ENCODE peak calls at places on chromosome X, in nine cellular contexts. B is neural progenitor cell, G is adrenal gland, D is pancreas, Y is GM23338, L is endodermal cell, C is body of pancreas, P is MM.1S, A is breast epithelium. O is an unnamed sample. For H3K36me3, the result is how much of the 10 kb centered on the place peaks cover.

GRCh38 chrX:55488559-55489314 is 911 bp downstream of the USP51 start:
- DNase-seq in B (peak), G (peak), D (peak), Y (peak), L (peak), C (peak), P (peak), A (peak), O (peak)

GRCh38 chrX:110569506-110569905 is 210.9 kb downstream of the RTL9 start:
- DNase-seq in B (no peak), G (no peak), D (no peak), Y (no peak), L (no peak), C (no peak), P (no peak), A (no peak), O (no peak)

GRCh38 chrX:41300758-41301437 is 33.1 kb upstream of the DDX3X start:
- DNase-seq in B (no peak), G (peak), D (no peak), Y (no peak), L (no peak), C (no peak), P (no peak), A (no peak), O (no peak)

GRCh38 chrX:77505227-77505626 is 58.0 kb downstream of the FGF16 start:
- DNase-seq in B (no peak), G (no peak), D (no peak), Y (no peak), L (no peak), C (no peak), P (no peak), A (no peak), O (no peak)

GRCh38 chrX:69615779-69616519 is at the start of gene EDA:
- DNase-seq in B (peak), G (peak), D (peak), Y (peak), L (peak), C (peak), P (peak), A (peak), O (peak)

GRCh38 chrX:117835034-117835433 is 281.6 kb downstream of the KLHL13 start:
- DNase-seq in B (peak), G (no peak), D (no peak), Y (peak), L (no peak), C (no peak), P (no peak), A (no peak), O (no peak)

GRCh38 chrX:37378399-37378798 is 29.2 kb downstream of the PRRG1 start:
- DNase-seq in B (peak), G (no peak), D (no peak), Y (no peak), L (no peak), C (no peak), P (no peak), A (no peak), O (no peak)

GRCh38 chrX:119757979-119758681 is at the start of gene SOWAHD:
- DNase-seq in B (peak), G (peak), D (peak), Y (peak), L (peak), C (peak), P (peak), A (no peak), O (peak)

GRCh38 chrX:15943393-15943792 is 88.8 kb upstream of the AP1S2 start:
- DNase-seq in B (no peak), G (no peak), D (no peak), Y (no peak), L (no peak), C (no peak), P (no peak), A (no peak), O (no peak)

GRCh38 chrX:103513476-103514108 is 5.7 kb downstream of the RAB40A start:
- DNase-seq in B (no peak), G (no peak), D (no peak), Y (no peak), L (no peak), C (no peak), P (no peak), A (no peak), O (no peak)

GRCh38 chrX:7985568-7985967 is 58.4 kb upstream of the PNPLA4 start:
- DNase-seq in B (no peak), G (no peak), D (no peak), Y (no peak), L (no peak), C (no peak), P (no peak), A (no peak), O (no peak)

GRCh38 chrX:115318139-115318538 is 28.6 kb downstream of the LUZP4 start:
- DNase-seq in B (no peak), G (no peak), D (no peak), Y (peak), L (no peak), C (no peak), P (no peak), A (no peak), O (no peak)

GRCh38 chrX:18810416-18810815 is 103.0 kb downstream of the PPEF1 start:
- DNase-seq in B (no peak), G (no peak), D (no peak), Y (no peak), L (no peak), C (no peak), P (no peak), A (no peak), O (no peak)

GRCh38 chrX:6738518-6739470 is 203.9 kb upstream of the VCX3A start:
- DNase-seq in B (no peak), G (no peak), D (no peak), Y (no peak), L (no peak), C (no peak), P (peak), A (no peak), O (no peak)

GRCh38 chrX:151974336-151975227 is at the start of gene GABRE:
- DNase-seq in B (peak), G (peak), D (peak), Y (peak), L (peak), C (peak), P (peak), A (no peak), O (peak)

GRCh38 chrX:136555694-136556093 is 23.7 kb downstream of the VGLL1 start:
- DNase-seq in B (no peak), G (no peak), D (no peak), Y (no peak), L (no peak), C (no peak), P (no peak), A (no peak), O (no peak)

GRCh38 chrX:22128961-22129360 is 96.8 kb downstream of the PHEX start:
- DNase-seq in B (no peak), G (no peak), D (no peak), Y (no peak), L (no peak), C (no peak), P (no peak), A (no peak), O (no peak)

GRCh38 chrX:123959281-123960063 is 2.0 kb upstream of the STAG2 start:
- DNase-seq in B (peak), G (peak), D (peak), Y (peak), L (no peak), C (peak), P (peak), A (peak), O (peak)

GRCh38 chrX:136745215-136746173 is 35.2 kb downstream of the ARHGEF6 start:
- DNase-seq in B (no peak), G (no peak), D (no peak), Y (no peak), L (no peak), C (no peak), P (no peak), A (no peak), O (no peak)

GRCh38 chrX:54808605-54809483 is 1.3 kb downstream of the MAGED2 start:
- DNase-seq in B (peak), G (peak), D (peak), Y (peak), L (peak), C (peak), P (peak), A (peak), O (peak)

GRCh38 chrX:2875798-2876399 is 47.2 kb downstream of the GYG2 start:
- DNase-seq in B (peak), G (no peak), D (no peak), Y (peak), L (no peak), C (peak), P (peak), A (no peak), O (peak)

GRCh38 chrX:24619647-24620046 is 27.5 kb downstream of the PCYT1B start:
- DNase-seq in B (no peak), G (peak), D (no peak), Y (no peak), L (no peak), C (peak), P (no peak), A (no peak), O (peak)

GRCh38 chrX:17923546-17923945 is 62.4 kb upstream of the RAI2 start:
- DNase-seq in B (no peak), G (no peak), D (no peak), Y (peak), L (no peak), C (no peak), P (peak), A (no peak), O (peak)

GRCh38 chrX:13081385-13082285 is 37.2 kb upstream of the FAM9C start:
- DNase-seq in B (no peak), G (no peak), D (no peak), Y (no peak), L (no peak), C (no peak), P (peak), A (no peak), O (no peak)

GRCh38 chrX:73913580-73913979 is 350.6 kb downstream of the CHIC1 start:
- DNase-seq in B (no peak), G (no peak), D (no peak), Y (no peak), L (no peak), C (no peak), P (no peak), A (no peak), O (no peak)

GRCh38 chrX:97685753-97686152 is 802.0 kb downstream of the RPA4 start:
- DNase-seq in B (peak), G (peak), D (no peak), Y (peak), L (no peak), C (peak), P (peak), A (no peak), O (peak)

DNA sequence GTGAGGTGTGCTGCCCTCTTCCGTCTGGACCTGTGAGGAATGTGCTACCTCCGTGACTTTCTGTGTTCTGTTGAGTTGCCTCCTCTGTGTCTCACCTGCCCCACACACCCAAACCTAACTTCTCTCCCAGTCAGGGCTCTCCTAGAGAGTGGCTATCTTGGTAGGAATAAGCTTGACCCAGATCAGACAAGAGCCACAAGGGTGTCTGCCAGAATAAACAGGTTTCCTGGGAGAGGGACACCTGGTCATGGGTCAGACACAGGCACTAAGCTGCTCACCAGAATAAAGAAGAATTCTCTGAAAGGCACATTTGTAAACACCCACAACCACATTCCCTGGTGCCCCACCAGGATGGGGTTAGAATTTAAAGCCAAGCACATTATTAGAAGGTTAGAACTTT is 11.1 kb downstream of the ZNF182 start:
- DNase-seq in B (no peak), G (no peak), D (peak), Y (no peak), L (no peak), C (peak), P (no peak), A (no peak), O (no peak)
- H3K36me3 ChIP-seq in B (under half), G (under half), D (under half), Y (under half), L (under half), C (under half), P (under half), A (under half), O (under half)

DNA sequence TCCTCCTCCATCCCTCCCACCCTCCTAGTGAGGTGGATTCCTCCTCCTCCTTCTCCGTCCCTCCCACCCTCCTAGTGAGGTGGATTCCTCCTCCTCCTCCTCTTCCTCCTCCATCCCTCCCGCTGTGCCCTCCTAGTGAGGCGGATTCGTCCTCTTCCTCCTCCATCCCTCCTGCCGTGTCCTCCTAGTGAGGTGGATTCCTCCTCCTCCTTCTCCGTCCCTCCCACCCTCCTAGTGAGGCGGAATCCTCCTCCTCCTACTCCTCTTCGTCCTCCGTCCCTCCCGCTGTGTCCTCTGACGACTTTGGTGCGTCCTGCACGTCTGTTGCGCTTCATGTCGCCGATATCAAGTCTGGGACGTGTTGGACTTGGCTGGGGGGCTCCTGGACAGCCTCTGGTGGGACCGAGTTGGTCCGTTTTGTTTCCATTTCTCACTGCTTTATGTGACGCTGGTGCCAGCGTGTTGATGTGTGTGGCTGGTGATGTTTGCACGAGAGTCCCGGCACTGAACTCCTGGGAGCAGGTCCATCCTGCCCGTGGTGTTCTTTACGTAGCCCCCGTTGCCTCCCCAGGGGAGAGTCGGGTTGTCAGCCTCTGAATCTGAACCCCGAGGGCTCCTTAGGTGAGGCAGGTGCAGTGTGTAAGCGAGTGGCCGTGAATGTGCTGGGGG is 5.4 kb downstream of the AKAP17A start:
- DNase-seq in B (no peak), G (no peak), D (no peak), Y (no peak), L (peak), C (no peak), P (no peak), A (no peak), O (no peak)
- H3K36me3 ChIP-seq in B (under half), G (half or more), D (half or more), Y (under half), L (half or more), C (half or more), P (under half), A (under half), O (under half)

GRCh38 chrX:154466036-154466435 is 8.0 kb downstream of the PLXNA3 start:
- DNase-seq in B (no peak), G (no peak), D (no peak), Y (no peak), L (no peak), C (no peak), P (no peak), A (no peak), O (no peak)
- H3K36me3 ChIP-seq in B (under half), G (half or more), D (under half), Y (under half), L (under half), C (under half), P (under half), A (under half), O (under half)

GRCh38 chrX:148984238-148984637 is 483.8 kb downstream of the AFF2 start:
- DNase-seq in B (no peak), G (no peak), D (no peak), Y (no peak), L (no peak), C (no peak), P (no peak), A (no peak), O (no peak)
- H3K36me3 ChIP-seq in B (under half), G (under half), D (under half), Y (under half), L (under half), C (under half), P (under half), A (under half), O (under half)

DNA sequence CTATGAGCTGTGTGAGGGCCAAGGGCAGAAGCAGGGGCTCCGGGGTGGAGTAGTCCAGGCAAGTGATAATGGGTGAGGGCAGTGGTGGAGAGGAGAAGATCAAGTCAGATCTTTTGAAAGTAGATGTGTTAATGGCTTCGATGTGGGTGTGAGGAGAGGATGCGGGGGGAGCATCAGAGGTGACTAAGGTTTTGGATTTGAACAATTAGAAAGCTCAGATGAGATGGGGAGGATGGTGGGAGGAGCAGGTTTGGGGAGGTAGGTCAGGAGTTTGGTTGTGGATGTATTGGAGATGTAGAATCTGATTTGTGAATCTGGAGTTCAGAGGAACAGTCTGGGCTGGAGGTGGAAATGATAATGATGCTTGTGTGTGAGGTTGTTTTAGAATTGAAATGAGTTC is 4.6 kb downstream of the FTSJ1 start:
- DNase-seq in B (no peak), G (no peak), D (no peak), Y (no peak), L (no peak), C (no peak), P (no peak), A (no peak), O (no peak)
- H3K36me3 ChIP-seq in B (under half), G (under half), D (under half), Y (under half), L (under half), C (under half), P (under half), A (under half), O (under half)

DNA sequence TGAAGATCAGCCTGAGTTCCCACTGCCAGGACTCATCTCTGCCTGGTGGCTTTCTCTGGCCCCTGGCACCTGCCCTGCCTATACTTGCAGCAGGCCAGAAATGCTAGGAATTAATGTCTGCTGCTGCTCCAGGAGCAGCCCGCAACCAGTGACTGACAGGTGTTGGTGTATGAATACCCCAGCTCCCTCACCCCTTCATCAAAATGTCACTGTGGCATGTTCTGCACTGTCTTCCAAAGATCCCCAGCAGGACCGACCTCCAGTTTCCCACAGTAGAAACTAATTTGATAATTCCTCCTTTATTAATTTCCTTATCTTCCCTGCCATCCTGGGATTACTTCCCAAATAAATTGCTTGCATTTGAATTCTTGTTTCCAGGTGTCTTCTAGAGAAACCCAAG is 425.4 kb downstream of the BCOR start:
- DNase-seq in B (no peak), G (no peak), D (no peak), Y (no peak), L (no peak), C (no peak), P (no peak), A (no peak), O (no peak)
- H3K36me3 ChIP-seq in B (under half), G (under half), D (under half), Y (under half), L (under half), C (under half), P (under half), A (under half), O (under half)

DNA sequence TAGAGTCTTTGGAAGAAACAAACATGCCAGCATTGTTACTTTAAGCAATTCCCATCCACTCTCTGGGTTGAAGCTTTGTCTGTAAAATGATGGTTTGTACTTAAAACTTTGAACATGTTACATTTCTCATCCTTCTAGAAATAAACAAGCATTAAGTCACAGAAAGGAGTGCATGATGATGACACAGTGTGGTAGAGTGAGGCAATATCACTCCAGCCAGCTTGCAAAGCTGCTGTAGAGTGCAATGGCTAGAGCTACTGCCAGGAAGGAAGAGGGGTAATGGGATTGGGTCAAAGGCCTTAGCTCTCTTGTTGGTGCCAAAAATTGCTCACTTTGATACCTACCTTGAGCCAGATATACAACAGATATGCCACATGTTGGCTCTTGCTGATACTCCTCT is 12.3 kb upstream of the ENOX2 start:
- DNase-seq in B (no peak), G (no peak), D (no peak), Y (no peak), L (no peak), C (no peak), P (no peak), A (no peak), O (no peak)
- H3K36me3 ChIP-seq in B (under half), G (under half), D (under half), Y (under half), L (under half), C (under half), P (under half), A (under half), O (under half)

GRCh38 chrX:153956044-153956907 is 11.8 kb upstream of the RENBP start:
- DNase-seq in B (no peak), G (no peak), D (no peak), Y (no peak), L (no peak), C (no peak), P (no peak), A (no peak), O (no peak)
- H3K36me3 ChIP-seq in B (under half), G (half or more), D (half or more), Y (under half), L (under half), C (under half), P (under half), A (under half), O (under half)

DNA sequence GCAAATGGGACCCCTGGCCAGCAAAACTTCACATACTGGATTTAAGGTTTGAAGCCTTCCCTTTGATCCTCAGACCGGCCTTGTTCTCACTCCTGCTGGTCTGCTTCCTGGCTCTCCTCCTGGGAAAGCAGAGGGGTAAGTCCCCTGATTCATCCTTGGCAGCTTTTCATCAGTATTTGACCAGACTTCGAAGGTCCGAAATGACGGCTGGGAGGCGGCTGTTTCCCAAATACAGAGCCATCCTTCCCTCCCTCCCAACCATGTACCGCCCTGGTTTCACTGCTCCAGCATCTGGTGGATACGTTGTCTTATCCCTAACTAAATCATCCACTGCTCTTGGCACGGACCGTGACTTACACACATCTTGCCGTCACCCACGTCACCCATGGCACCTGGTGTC is 265.5 kb downstream of the BCOR start:
- DNase-seq in B (no peak), G (peak), D (no peak), Y (no peak), L (no peak), C (no peak), P (no peak), A (no peak), O (no peak)
- H3K36me3 ChIP-seq in B (under half), G (under half), D (under half), Y (under half), L (under half), C (under half), P (under half), A (under half), O (under half)

O was measured in SK-N-SH.